ENCODE peak calls at places on chromosomes 12 and 14, in four cellular contexts. One of them, this sample, is unnamed.

GRCh38 chr12:97167598-97167997 is 260.5 kb downstream of the NEDD1 start:
- DNase-seq in A673: no peak
- DNase-seq in GM23248: peak; percentile 13
- DNase-seq in cardiac muscle cell: no peak
- DNase-seq in this sample: no peak

GRCh38 chr14:66099931-66100330 is 386.2 kb upstream of the CCDC196 start:
- DNase-seq in A673: no peak
- DNase-seq in GM23248: no peak
- DNase-seq in cardiac muscle cell: no peak
- DNase-seq in this sample: no peak

GRCh38 chr14:69713127-69713800 is 53.7 kb upstream of the SRSF5 start:
- DNase-seq in A673: peak; percentile 39
- DNase-seq in GM23248: no peak
- DNase-seq in cardiac muscle cell: no peak
- DNase-seq in this sample: peak; percentile 89

GRCh38 chr14:24858052-24858451 is 191.9 kb downstream of the STXBP6 start:
- DNase-seq in A673: no peak
- DNase-seq in GM23248: no peak
- DNase-seq in cardiac muscle cell: no peak
- DNase-seq in this sample: no peak

GRCh38 chr12:108304633-108305032 is 34.5 kb downstream of the CMKLR1 start:
- DNase-seq in A673: no peak
- DNase-seq in GM23248: no peak
- DNase-seq in cardiac muscle cell: peak; percentile 21
- DNase-seq in this sample: no peak

GRCh38 chr14:45194964-45195363 is 58.0 kb downstream of the MIS18BP1 start:
- DNase-seq in A673: no peak
- DNase-seq in GM23248: no peak
- DNase-seq in cardiac muscle cell: no peak
- DNase-seq in this sample: no peak

GRCh38 chr14:104657563-104658324 is 31.7 kb upstream of the INF2 start:
- DNase-seq in A673: no peak
- DNase-seq in GM23248: no peak
- DNase-seq in cardiac muscle cell: no peak
- DNase-seq in this sample: peak; percentile 49

GRCh38 chr12:132665149-132665491 is 22.0 kb downstream of the POLE start:
- DNase-seq in A673: no peak
- DNase-seq in GM23248: no peak
- DNase-seq in cardiac muscle cell: no peak
- DNase-seq in this sample: no peak

GRCh38 chr12:100346660-100347059 is 10.2 kb upstream of the SLC17A8 start:
- DNase-seq in A673: peak; percentile 35
- DNase-seq in GM23248: no peak
- DNase-seq in cardiac muscle cell: peak; percentile 32
- DNase-seq in this sample: no peak

GRCh38 chr12:26452511-26452910 is 257.1 kb downstream of the SSPN start:
- DNase-seq in A673: peak; percentile 60
- DNase-seq in GM23248: no peak
- DNase-seq in cardiac muscle cell: no peak
- DNase-seq in this sample: no peak

GRCh38 chr12:71456316-71456715 is 16.7 kb downstream of the LGR5 start:
- DNase-seq in A673: peak; percentile 21
- DNase-seq in GM23248: no peak
- DNase-seq in cardiac muscle cell: no peak
- DNase-seq in this sample: no peak

GRCh38 chr14:55427439-55427838 is 13.0 kb downstream of the TBPL2 start:
- DNase-seq in A673: no peak
- DNase-seq in GM23248: peak; percentile 13
- DNase-seq in cardiac muscle cell: no peak
- DNase-seq in this sample: peak; percentile 95

GRCh38 chr14:36973806-36974442 is 198.5 kb downstream of the SLC25A21 start:
- DNase-seq in A673: no peak
- DNase-seq in GM23248: peak; percentile 86
- DNase-seq in cardiac muscle cell: no peak
- DNase-seq in this sample: no peak

GRCh38 chr14:101248056-101248725 is 313.1 kb upstream of the DIO3 start:
- DNase-seq in A673: no peak
- DNase-seq in GM23248: no peak
- DNase-seq in cardiac muscle cell: no peak
- DNase-seq in this sample: peak; percentile 60

GRCh38 chr12:124543052-124543590 is 24.3 kb downstream of the NCOR2 start:
- DNase-seq in A673: peak; percentile 74
- DNase-seq in GM23248: peak; percentile 67
- DNase-seq in cardiac muscle cell: peak; percentile 49
- DNase-seq in this sample: no peak

GRCh38 chr12:124545508-124546418 is 21.6 kb downstream of the NCOR2 start:
- DNase-seq in A673: no peak
- DNase-seq in GM23248: peak; percentile 51
- DNase-seq in cardiac muscle cell: no peak
- DNase-seq in this sample: no peak

GRCh38 chr12:124543591-124544310 is 23.7 kb downstream of the NCOR2 start:
- DNase-seq in A673: peak; percentile 77
- DNase-seq in GM23248: peak; percentile 45
- DNase-seq in cardiac muscle cell: no peak
- DNase-seq in this sample: no peak

GRCh38 chr12:124544311-124544970 is 23.0 kb downstream of the NCOR2 start:
- DNase-seq in A673: no peak
- DNase-seq in GM23248: no peak
- DNase-seq in cardiac muscle cell: no peak
- DNase-seq in this sample: no peak

GRCh38 chr12:124544983-124545382 is 22.4 kb downstream of the NCOR2 start:
- DNase-seq in A673: no peak
- DNase-seq in GM23248: no peak
- DNase-seq in cardiac muscle cell: no peak
- DNase-seq in this sample: no peak
- H3K4me1 ChIP-seq in A673: peaks cover 59% of the 10 kb centered on the region
- H3K4me1 ChIP-seq in GM23248: peaks cover 30% of the 10 kb centered on the region
- H3K4me1 ChIP-seq in cardiac muscle cell: peaks cover 43% of the 10 kb centered on the region
- H3K4me1 ChIP-seq in this sample: peaks cover 18% of the 10 kb centered on the region

GRCh38 chr12:65934480-65935115 is 110.3 kb downstream of the HMGA2 start:
- DNase-seq in A673: no peak
- DNase-seq in GM23248: no peak
- DNase-seq in cardiac muscle cell: no peak
- DNase-seq in this sample: no peak

GRCh38 chr12:65925626-65926025 is 101.3 kb downstream of the HMGA2 start:
- DNase-seq in A673: peak; percentile 85
- DNase-seq in GM23248: no peak
- DNase-seq in cardiac muscle cell: no peak
- DNase-seq in this sample: no peak

GRCh38 chr12:65926119-65927004 is 102.1 kb downstream of the HMGA2 start:
- DNase-seq in A673: peak; percentile 85
- DNase-seq in GM23248: no peak
- DNase-seq in cardiac muscle cell: no peak
- DNase-seq in this sample: no peak

GRCh38 chr12:65929641-65930040 is 105.4 kb downstream of the HMGA2 start:
- DNase-seq in A673: no peak
- DNase-seq in GM23248: no peak
- DNase-seq in cardiac muscle cell: no peak
- DNase-seq in this sample: no peak

DNA sequence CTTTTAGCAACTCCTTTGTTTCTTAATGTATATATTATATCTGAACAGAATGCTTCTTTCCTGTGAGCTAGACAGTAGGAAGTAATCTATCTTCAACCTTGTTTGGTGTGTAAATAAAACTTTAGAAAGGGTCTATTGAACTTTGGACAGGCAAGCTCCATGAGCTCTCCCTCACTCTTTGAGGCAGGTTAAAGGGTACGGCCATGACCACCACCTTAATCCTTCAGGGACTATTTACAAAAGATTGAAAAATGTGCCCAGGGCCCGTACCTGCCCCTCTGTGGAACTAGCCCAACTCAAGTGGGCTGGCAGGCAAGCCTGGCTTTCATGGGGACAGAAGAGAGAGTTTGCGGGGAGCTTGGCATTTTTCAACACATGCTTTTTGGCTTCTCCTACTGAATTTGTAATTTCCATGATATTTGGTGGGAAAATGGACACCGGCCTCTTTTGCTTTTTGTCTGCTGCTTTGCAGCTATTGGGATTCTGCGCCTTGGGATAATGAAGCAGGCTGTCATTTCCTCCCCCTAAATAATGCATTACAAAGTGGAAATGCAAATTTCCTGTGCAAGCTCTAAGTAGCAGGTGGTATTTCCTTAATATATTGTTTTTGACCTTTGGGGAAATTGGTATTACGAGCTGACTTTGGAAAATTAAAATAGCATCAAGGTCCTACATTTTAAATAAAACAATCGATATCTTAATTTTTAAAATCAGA is 106.0 kb downstream of the HMGA2 start:
- DNase-seq in A673: peak; percentile 92
- DNase-seq in GM23248: no peak
- DNase-seq in cardiac muscle cell: no peak
- DNase-seq in this sample: no peak
- H3K4me1 ChIP-seq in A673: peaks cover 94% of the 10 kb centered on the region
- H3K4me1 ChIP-seq in GM23248: peaks cover 39% of the 10 kb centered on the region
- H3K4me1 ChIP-seq in cardiac muscle cell: peaks cover 19% of the 10 kb centered on the region
- H3K4me1 ChIP-seq in this sample: peaks cover 10% of the 10 kb centered on the region

GRCh38 chr14:39350866-39351265 is 81.4 kb downstream of the FBXO33 start:
- DNase-seq in A673: no peak
- DNase-seq in GM23248: no peak
- DNase-seq in cardiac muscle cell: no peak
- DNase-seq in this sample: no peak

GRCh38 chr14:39351708-39352107 is 80.5 kb downstream of the FBXO33 start:
- DNase-seq in A673: no peak
- DNase-seq in GM23248: peak; percentile 24
- DNase-seq in cardiac muscle cell: peak; percentile 20
- DNase-seq in this sample: no peak
- H3K4me1 ChIP-seq in A673: no peaks in the 10 kb centered on the region
- H3K4me1 ChIP-seq in GM23248: no peaks in the 10 kb centered on the region
- H3K4me1 ChIP-seq in cardiac muscle cell: no peaks in the 10 kb centered on the region
- H3K4me1 ChIP-seq in this sample: no peaks in the 10 kb centered on the region

GRCh38 chr12:6141048-6141447 is 16.6 kb upstream of the VWF start:
- DNase-seq in A673: no peak
- DNase-seq in GM23248: peak; percentile 13
- DNase-seq in cardiac muscle cell: peak; percentile 72
- DNase-seq in this sample: no peak
- H3K4me1 ChIP-seq in A673: no peaks in the 10 kb centered on the region
- H3K4me1 ChIP-seq in GM23248: no peaks in the 10 kb centered on the region
- H3K4me1 ChIP-seq in cardiac muscle cell: no peaks in the 10 kb centered on the region
- H3K4me1 ChIP-seq in this sample: no peaks in the 10 kb centered on the region

GRCh38 chr14:86999076-86999475 is 993.9 kb downstream of the GALC start:
- DNase-seq in A673: no peak
- DNase-seq in GM23248: peak; percentile 44
- DNase-seq in cardiac muscle cell: no peak
- DNase-seq in this sample: no peak

GRCh38 chr14:87001333-87001732 is 991.6 kb downstream of the GALC start:
- DNase-seq in A673: no peak
- DNase-seq in GM23248: no peak
- DNase-seq in cardiac muscle cell: no peak
- DNase-seq in this sample: no peak

GRCh38 chr14:87002831-87003230 is 990.2 kb downstream of the GALC start:
- DNase-seq in A673: peak; percentile 50
- DNase-seq in GM23248: peak; percentile 1
- DNase-seq in cardiac muscle cell: no peak
- DNase-seq in this sample: no peak

GRCh38 chr14:87005336-87005735 is 987.6 kb downstream of the GALC start:
- DNase-seq in A673: no peak
- DNase-seq in GM23248: peak; percentile 45
- DNase-seq in cardiac muscle cell: peak; percentile 24
- DNase-seq in this sample: no peak

GRCh38 chr14:87000071-87000470 is 992.9 kb downstream of the GALC start:
- DNase-seq in A673: peak; percentile 39
- DNase-seq in GM23248: peak; percentile 2
- DNase-seq in cardiac muscle cell: no peak
- DNase-seq in this sample: no peak
- H3K4me1 ChIP-seq in A673: peaks cover 47% of the 10 kb centered on the region
- H3K4me1 ChIP-seq in GM23248: peaks cover 8% of the 10 kb centered on the region
- H3K4me1 ChIP-seq in cardiac muscle cell: peaks cover 27% of the 10 kb centered on the region
- H3K4me1 ChIP-seq in this sample: no peaks in the 10 kb centered on the region

GRCh38 chr14:73237786-73238261 is 518 bp downstream of the PAPLN start:
- DNase-seq in A673: no peak
- DNase-seq in GM23248: peak; percentile 31
- DNase-seq in cardiac muscle cell: no peak
- DNase-seq in this sample: peak; percentile 65
- H3K4me1 ChIP-seq in A673: peaks cover 12% of the 10 kb centered on the region
- H3K4me1 ChIP-seq in GM23248: peaks cover 17% of the 10 kb centered on the region
- H3K4me1 ChIP-seq in cardiac muscle cell: peaks cover 11% of the 10 kb centered on the region
- H3K4me1 ChIP-seq in this sample: peaks cover 15% of the 10 kb centered on the region

GRCh38 chr12:46359667-46360280 is 12.8 kb downstream of the SLC38A2 start:
- DNase-seq in A673: no peak
- DNase-seq in GM23248: no peak
- DNase-seq in cardiac muscle cell: peak; percentile 35
- DNase-seq in this sample: no peak
- H3K4me1 ChIP-seq in A673: peaks cover 23% of the 10 kb centered on the region
- H3K4me1 ChIP-seq in GM23248: peaks cover 45% of the 10 kb centered on the region
- H3K4me1 ChIP-seq in cardiac muscle cell: no peaks in the 10 kb centered on the region
- H3K4me1 ChIP-seq in this sample: peaks cover 44% of the 10 kb centered on the region

GRCh38 chr12:113727651-113728061 is 238.5 kb downstream of the RBM19 start:
- DNase-seq in A673: no peak
- DNase-seq in GM23248: peak; percentile 65
- DNase-seq in cardiac muscle cell: no peak
- DNase-seq in this sample: no peak
- H3K4me1 ChIP-seq in A673: no peaks in the 10 kb centered on the region
- H3K4me1 ChIP-seq in GM23248: no peaks in the 10 kb centered on the region
- H3K4me1 ChIP-seq in cardiac muscle cell: no peaks in the 10 kb centered on the region
- H3K4me1 ChIP-seq in this sample: no peaks in the 10 kb centered on the region

GRCh38 chr12:6211421-6211869 is 11.2 kb downstream of the CD9 start:
- DNase-seq in A673: no peak
- DNase-seq in GM23248: peak; percentile 89
- DNase-seq in cardiac muscle cell: no peak
- DNase-seq in this sample: no peak
- H3K4me1 ChIP-seq in A673: no peaks in the 10 kb centered on the region
- H3K4me1 ChIP-seq in GM23248: peaks cover 55% of the 10 kb centered on the region
- H3K4me1 ChIP-seq in cardiac muscle cell: peaks cover 4% of the 10 kb centered on the region
- H3K4me1 ChIP-seq in this sample: peaks cover 80% of the 10 kb centered on the region

This sample was measured in RWPE2.